ENCODE peak calls at places on chromosome 1, in six cellular contexts. O is IMR-90, M is glutamatergic neuron, E is pancreas, F is tibial nerve, T is left colon. H is an unnamed sample.

GRCh38 chr1:46613661-46614603 is 2.7 kb downstream of the MOB3C start:
- DNase-seq in T (peak), E (peak), O (peak), M (peak), F (peak), H (peak)

GRCh38 chr1:203463469-203464062 is 12.0 kb upstream of the PRELP start:
- DNase-seq in T (no peak), E (no peak), O (peak), M (no peak), F (no peak), H (no peak)

GRCh38 chr1:110207831-110208230 is 2.3 kb upstream of the KCNC4 start:
- DNase-seq in T (peak), M (peak), E (peak), F (peak), O (peak), H (peak)

GRCh38 chr1:212450331-212450881 is 17.7 kb downstream of the NENF start:
- DNase-seq in F (no peak), M (no peak), O (no peak), E (no peak), T (no peak), H (no peak)

GRCh38 chr1:61839702-61840101 is 97.4 kb downstream of the PATJ start:
- DNase-seq in E (no peak), O (peak), F (no peak), T (no peak), M (no peak), H (no peak)

GRCh38 chr1:235069171-235069570 is 59.5 kb downstream of the TOMM20 start:
- DNase-seq in F (no peak), E (no peak), M (no peak), T (no peak), O (no peak), H (no peak)

GRCh38 chr1:31753623-31754349 is 10.4 kb downstream of the ADGRB2 start:
- DNase-seq in O (peak), T (peak), M (no peak), F (peak), E (peak), H (no peak)

GRCh38 chr1:234136073-234136472 is 231.6 kb downstream of the SLC35F3 start:
- DNase-seq in O (no peak), T (no peak), F (no peak), E (no peak), M (no peak), H (no peak)

GRCh38 chr1:164774819-164775654 is 216.1 kb downstream of the PBX1 start:
- DNase-seq in M (no peak), T (peak), O (no peak), F (no peak), E (peak), H (no peak)

GRCh38 chr1:193479187-193479586 is 292.8 kb upstream of the B3GALT2 start:
- DNase-seq in F (no peak), M (no peak), E (peak), T (peak), O (no peak), H (no peak)

GRCh38 chr1:156123356-156124196 is 9.1 kb downstream of the LMNA start:
- DNase-seq in M (no peak), O (peak), E (peak), T (peak), F (peak), H (peak)

GRCh38 chr1:225908013-225908640 is 15.9 kb downstream of the PYCR2 start:
- DNase-seq in T (no peak), F (no peak), E (no peak), M (no peak), O (no peak), H (no peak)

GRCh38 chr1:84146375-84147032 is 2.4 kb downstream of the PRKACB start:
- DNase-seq in E (no peak), F (no peak), O (peak), T (no peak), M (no peak), H (no peak)